ENCODE peak calls at places on chromosomes 16 and 17, in ten cellular contexts. X is stimulated activated CD4-positive, alpha-beta T cell treated with anti-CD3 and anti-CD28 coated beads, Interleukin-2, amount 100 ng/mL, for 24 hours; Y is small intestine; O is mucosa of gallbladder; A is astrocyte of the spinal cord; F is GM23338; R is heart right ventricle; E is HT-29; J is activated CD8-positive, alpha-beta T cell treated with anti-CD3 and anti-CD28 coated beads for 36 hours; U is amygdala. W is an unnamed sample.

GRCh38 chr16:88511911-88512310 is 58.3 kb upstream of the ZC3H18 start:
- DNase-seq in X (no peak), Y (no peak), O (no peak), A (no peak), F (no peak), R (no peak), E (no peak), J (no peak), U (no peak), W (no peak)

GRCh38 chr17:78174870-78175642 is 6.7 kb downstream of the SYNGR2 start:
- DNase-seq in X (no peak), Y (peak), O (no peak), A (no peak), F (peak), R (no peak), E (peak), J (no peak), U (peak), W (no peak)

GRCh38 chr17:59332890-59333377 is 1.5 kb downstream of the YPEL2 start:
- DNase-seq in X (no peak), Y (no peak), O (peak), A (no peak), F (no peak), R (peak), E (no peak), J (peak), U (peak), W (peak)

GRCh38 chr17:63700528-63701441 is 860 bp upstream of the LIMD2 start:
- DNase-seq in X (peak), Y (no peak), O (peak), A (peak), F (peak), R (peak), E (no peak), J (peak), U (peak), W (peak)

GRCh38 chr17:68591583-68591982 is 9.6 kb downstream of the FAM20A start:
- DNase-seq in X (peak), Y (no peak), O (no peak), A (no peak), F (peak), R (peak), E (no peak), J (peak), U (no peak), W (no peak)

GRCh38 chr17:33509331-33509730 is 216.2 kb upstream of the ASIC2 start:
- DNase-seq in X (no peak), Y (no peak), O (no peak), A (no peak), F (no peak), R (no peak), E (no peak), J (no peak), U (peak), W (no peak)

GRCh38 chr17:56779898-56780777 is 53.6 kb downstream of the C17orf67 start:
- DNase-seq in X (peak), Y (peak), O (peak), A (peak), F (peak), R (peak), E (peak), J (peak), U (peak), W (peak)

GRCh38 chr17:6162216-6162615 is 92.0 kb downstream of the WSCD1 start:
- DNase-seq in X (no peak), Y (no peak), O (no peak), A (no peak), F (peak), R (no peak), E (no peak), J (no peak), U (no peak), W (no peak)

GRCh38 chr16:4613636-4614570 is 785 bp downstream of the UBALD1 start:
- DNase-seq in X (peak), Y (no peak), O (no peak), A (peak), F (peak), R (peak), E (peak), J (peak), U (peak), W (peak)

GRCh38 chr16:84308120-84308519 is 13.4 kb downstream of the WFDC1 start:
- DNase-seq in X (peak), Y (peak), O (peak), A (no peak), F (peak), R (peak), E (peak), J (peak), U (peak), W (peak)

GRCh38 chr17:16872836-16873653 is 98.9 kb downstream of the TNFRSF13B start:
- DNase-seq in X (peak), Y (peak), O (no peak), A (no peak), F (peak), R (peak), E (peak), J (peak), U (peak), W (peak)

GRCh38 chr16:55968221-55968620 is 93.0 kb upstream of the CES5A start:
- DNase-seq in X (no peak), Y (no peak), O (no peak), A (no peak), F (no peak), R (no peak), E (no peak), J (no peak), U (no peak), W (no peak)

GRCh38 chr16:70529051-70529777 is 5.6 kb downstream of the SF3B3 start:
- DNase-seq in X (no peak), Y (peak), O (no peak), A (peak), F (peak), R (no peak), E (peak), J (no peak), U (no peak), W (peak)

GRCh38 chr16:24520983-24521382 is 18.4 kb upstream of the RBBP6 start:
- DNase-seq in X (no peak), Y (no peak), O (no peak), A (no peak), F (no peak), R (no peak), E (no peak), J (no peak), U (no peak), W (no peak)

GRCh38 chr16:75462804-75463203 is 1.7 kb downstream of the TMEM170A start:
- DNase-seq in X (no peak), Y (peak), O (no peak), A (no peak), F (no peak), R (no peak), E (no peak), J (no peak), U (no peak), W (no peak)

GRCh38 chr16:62253926-62254325 is 217.7 kb upstream of the CDH8 start:
- DNase-seq in X (no peak), Y (no peak), O (no peak), A (no peak), F (no peak), R (no peak), E (no peak), J (no peak), U (no peak), W (no peak)

GRCh38 chr17:46977750-46978488 is 1.1 kb downstream of the RPRML start:
- DNase-seq in X (no peak), Y (no peak), O (no peak), A (no peak), F (no peak), R (no peak), E (no peak), J (no peak), U (no peak), W (no peak)

GRCh38 chr17:57486978-57487377 is 230.7 kb downstream of the MSI2 start:
- DNase-seq in X (no peak), Y (no peak), O (no peak), A (no peak), F (no peak), R (no peak), E (no peak), J (no peak), U (peak), W (no peak)

GRCh38 chr17:29615048-29615385 is 7.7 kb downstream of the CORO6 start:
- DNase-seq in X (peak), Y (peak), O (no peak), A (no peak), F (peak), R (no peak), E (peak), J (peak), U (peak), W (no peak)